ENCODE peak calls at places on chromosomes 3 and 15, in nine cellular contexts. A, B, Y, H, U, W, Q, K and Z are unnamed samples.
A peak's percentile ranks its signal among the peaks of the same experiment; 100 is the strongest.

GRCh38 chr15:78937132-78937739 is 7.6 kb downstream of the CTSH start:
- DNase-seq in A (no peak), H (no peak), U (no peak), W (no peak), B (no peak), K (no peak), Q (no peak), Y (no peak), Z (no peak)

GRCh38 chr3:52798978-52799476 is 4.4 kb downstream of the ITIH3 start:
- DNase-seq in A (no peak), K (no peak), W (peak; percentile 55), H (no peak), U (peak; percentile 79), B (no peak), Q (peak; percentile 82), Y (peak; percentile 31), Z (peak; percentile 63)

GRCh38 chr3:197519801-197520211 is 36.0 kb downstream of the BDH1 start:
- DNase-seq in U (peak; percentile 44), A (no peak), W (no peak), Y (no peak), Q (no peak), H (no peak), B (no peak), K (no peak), Z (no peak)

GRCh38 chr3:150238043-150238802 is 169.9 kb upstream of the TSC22D2 start:
- DNase-seq in K (no peak), W (no peak), Q (no peak), H (no peak), U (no peak), B (no peak), Y (peak; percentile 55), A (no peak), Z (no peak)

GRCh38 chr15:48855501-48856440 is 22.2 kb upstream of the EID1 start:
- DNase-seq in Q (peak; percentile 63), B (no peak), W (peak; percentile 29), Y (peak; percentile 49), A (no peak), H (no peak), U (no peak), K (peak; percentile 28), Z (peak; percentile 57)

GRCh38 chr15:78208887-78209645 is 25.3 kb downstream of the ACSBG1 start:
- DNase-seq in A (peak; percentile 17), K (no peak), B (no peak), Y (no peak), U (no peak), H (no peak), W (no peak), Q (no peak), Z (no peak)

GRCh38 chr15:92886815-92887214 is 13.3 kb upstream of the CHD2 start:
- DNase-seq in K (no peak), Y (no peak), A (no peak), U (no peak), H (no peak), B (no peak), Q (no peak), W (no peak), Z (no peak)

GRCh38 chr15:29437888-29438713 is 168.5 kb upstream of the NSMCE3 start:
- DNase-seq in K (no peak), A (no peak), U (no peak), B (no peak), Y (no peak), Q (no peak), W (no peak), H (no peak), Z (no peak)

GRCh38 chr15:73078722-73079121 is 26.5 kb downstream of the NEO1 start:
- DNase-seq in B (no peak), Q (peak; percentile 26), K (peak; percentile 82), W (peak; percentile 20), A (no peak), Y (peak; percentile 16), H (no peak), U (no peak), Z (no peak)

GRCh38 chr3:130609580-130609979 is 92.6 kb downstream of the COL6A6 start:
- DNase-seq in B (no peak), U (no peak), Q (no peak), K (no peak), Y (no peak), H (no peak), A (no peak), W (no peak), Z (no peak)

GRCh38 chr3:100634493-100635272 is 25.3 kb downstream of the ADGRG7 start:
- DNase-seq in Y (peak; percentile 49), U (no peak), B (no peak), W (peak; percentile 35), H (no peak), A (no peak), Q (peak; percentile 18), K (no peak), Z (peak; percentile 58)

GRCh38 chr15:50764331-50765201 is 940 bp downstream of the SPPL2A start:
- DNase-seq in B (no peak), A (no peak), K (no peak), H (no peak), U (no peak), W (peak; percentile 5), Y (no peak), Q (no peak), Z (no peak)

GRCh38 chr3:5187920-5188418 is 462 bp downstream of the EDEM1 start:
- DNase-seq in B (peak; percentile 54), A (no peak), Q (peak; percentile 62), Y (peak; percentile 65), W (peak; percentile 30), U (peak; percentile 38), K (no peak), H (no peak), Z (no peak)

GRCh38 chr3:184176377-184177330 is 2.0 kb downstream of the AP2M1 start:
- DNase-seq in U (peak; percentile 92), Q (peak; percentile 95), A (peak; percentile 28), W (peak; percentile 40), H (no peak), Y (peak; percentile 92), B (no peak), K (peak; percentile 98), Z (peak; percentile 64)

GRCh38 chr15:47443839-47444238 is 273.5 kb upstream of the SEMA6D start:
- DNase-seq in B (no peak), H (no peak), W (no peak), U (no peak), A (no peak), Y (no peak), Q (no peak), K (no peak), Z (no peak)

GRCh38 chr3:48504051-48504946 is at the start of gene SHISA5:
- DNase-seq in B (peak; percentile 80), U (peak; percentile 68), H (peak; percentile 37), A (peak; percentile 52), K (peak; percentile 18), Q (peak; percentile 73), W (no peak), Y (peak; percentile 78), Z (peak; percentile 36)

GRCh38 chr15:67967871-67968423 is 86.2 kb upstream of the PIAS1 start:
- DNase-seq in H (peak; percentile 12), K (no peak), W (peak; percentile 41), B (no peak), A (peak; percentile 76), Q (peak; percentile 91), U (peak; percentile 83), Y (peak; percentile 87), Z (peak; percentile 42)

GRCh38 chr3:36663666-36664291 is 100.6 kb downstream of the DCLK3 start:
- DNase-seq in H (no peak), A (no peak), Q (no peak), K (peak; percentile 88), W (no peak), U (no peak), Y (no peak), B (no peak), Z (no peak)

GRCh38 chr15:69082556-69082955 is 68.1 kb downstream of the NOX5 start:
- DNase-seq in U (no peak), Q (no peak), Y (no peak), K (no peak), B (no peak), A (no peak), H (no peak), W (no peak), Z (peak; percentile 95)

GRCh38 chr3:119331661-119332060 is 37.5 kb downstream of the ARHGAP31 start:
- DNase-seq in A (no peak), W (no peak), B (no peak), H (no peak), Y (peak; percentile 43), U (no peak), K (no peak), Q (no peak), Z (no peak)

GRCh38 chr3:159126261-159127020 is 324.6 kb downstream of the MFSD1 start:
- DNase-seq in B (no peak), A (no peak), Q (no peak), K (no peak), Y (no peak), U (no peak), W (no peak), H (no peak), Z (no peak)

GRCh38 chr15:32844118-32844711 is 126.4 kb downstream of the GREM1 start:
- DNase-seq in U (no peak), H (no peak), B (no peak), W (peak; percentile 11), Q (peak; percentile 60), Y (peak; percentile 28), A (no peak), K (no peak), Z (peak; percentile 69)

GRCh38 chr3:32399030-32399620 is 7.5 kb downstream of the CMTM7 start:
- DNase-seq in B (no peak), A (no peak), H (no peak), Q (peak; percentile 85), K (peak; percentile 6), W (peak; percentile 37), U (no peak), Y (peak; percentile 67), Z (peak; percentile 80)

GRCh38 chr15:85408270-85408746 is 27.9 kb downstream of the AKAP13 start:
- DNase-seq in U (no peak), H (no peak), W (no peak), Q (no peak), K (peak; percentile 34), A (no peak), Y (no peak), B (no peak), Z (peak; percentile 28)

GRCh38 chr15:43239732-43240491 is 19.1 kb upstream of the EPB42 start:
- DNase-seq in K (peak; percentile 45), H (no peak), U (no peak), W (peak; percentile 42), A (no peak), Q (no peak), B (no peak), Y (no peak), Z (peak; percentile 67)

GRCh38 chr3:7512048-7512447 is 651.1 kb downstream of the GRM7 start:
- DNase-seq in B (no peak), Q (no peak), H (no peak), K (no peak), Y (no peak), W (no peak), A (no peak), U (no peak), Z (no peak)

GRCh38 chr3:64164309-64164708 is 61.0 kb downstream of the PRICKLE2 start:
- DNase-seq in H (no peak), Q (no peak), A (no peak), U (no peak), K (no peak), B (no peak), W (no peak), Y (no peak), Z (no peak)

GRCh38 chr3:196246612-196247308 is 30.4 kb downstream of the SLC51A start:
- DNase-seq in U (no peak), A (no peak), Y (no peak), B (no peak), Q (no peak), H (no peak), K (no peak), W (no peak), Z (no peak)

GRCh38 chr15:77548608-77549551 is 83.8 kb downstream of the LINGO1 start:
- DNase-seq in U (no peak), W (no peak), B (no peak), H (no peak), Y (no peak), Q (peak; percentile 43), A (no peak), K (no peak), Z (no peak)

GRCh38 chr15:93159892-93160398 is 70.9 kb upstream of the RGMA start:
- DNase-seq in K (no peak), Q (no peak), Y (no peak), B (no peak), A (no peak), W (no peak), U (no peak), H (no peak), Z (no peak)

GRCh38 chr3:53084310-53085001 is 38.6 kb upstream of the SFMBT1 start:
- DNase-seq in A (peak; percentile 24), B (no peak), W (no peak), Q (no peak), K (no peak), U (peak; percentile 3), Y (peak; percentile 49), H (no peak), Z (no peak)